ENCODE peak calls at places on chromosome 14, in nine cellular contexts. K, J, I, B, F, V, P, U and O are unnamed samples. For H3K4me1, the result is how much of the 10 kb centered on the place peaks cover.

GRCh38 chr14:91171291-91171690 is 57.4 kb downstream of the DGLUCY start:
- DNase-seq in B (no peak), I (peak), J (no peak), F (peak), U (no peak), V (no peak), P (no peak), K (no peak), O (peak)

GRCh38 chr14:99529899-99530298 is 48.7 kb downstream of the CCNK start:
- DNase-seq in B (no peak), K (no peak), F (no peak), P (no peak), U (no peak), J (peak), V (no peak), I (no peak), O (no peak)

GRCh38 chr14:99393059-99393655 is 87.5 kb downstream of the SETD3 start:
- DNase-seq in I (no peak), B (peak), V (peak), K (no peak), U (no peak), P (peak), F (no peak), J (peak), O (no peak)

GRCh38 chr14:105879867-105880561 is 353.6 kb downstream of the TMEM121 start:
- DNase-seq in J (no peak), F (no peak), B (no peak), K (no peak), V (peak), I (peak), U (peak), P (peak), O (no peak)

GRCh38 chr14:58844544-58844943 is 206.8 kb downstream of the DACT1 start:
- DNase-seq in F (no peak), I (no peak), B (no peak), J (no peak), V (no peak), U (no peak), P (no peak), K (no peak), O (no peak)

GRCh38 chr14:68173227-68173972 is 353.8 kb downstream of the RAD51B start:
- DNase-seq in P (no peak), K (no peak), V (no peak), F (no peak), U (no peak), B (no peak), J (peak), I (no peak), O (no peak)

GRCh38 chr14:50061664-50062437 is 54.5 kb downstream of the VCPKMT start:
- DNase-seq in F (no peak), V (peak), I (no peak), U (no peak), P (peak), K (no peak), J (peak), B (peak), O (no peak)

GRCh38 chr14:103541944-103542544 is 13.0 kb downstream of the TRMT61A start:
- DNase-seq in P (no peak), V (no peak), J (no peak), F (no peak), I (no peak), B (no peak), K (no peak), U (peak), O (peak)

GRCh38 chr14:91229743-91230200 is 14.7 kb downstream of the GPR68 start:
- DNase-seq in K (no peak), J (peak), I (no peak), V (no peak), F (no peak), B (no peak), P (no peak), U (no peak), O (no peak)

GRCh38 chr14:91067186-91067585 is 6.7 kb upstream of the RPS6KA5 start:
- DNase-seq in V (no peak), P (no peak), I (no peak), F (no peak), J (no peak), K (no peak), U (no peak), B (no peak), O (no peak)

GRCh38 chr14:37588956-37589737 is 5.9 kb downstream of the FOXA1 start:
- DNase-seq in F (no peak), U (no peak), B (no peak), K (no peak), J (no peak), V (no peak), I (no peak), P (no peak), O (no peak)
- H3K4me3 ChIP-seq in F (no peak), U (peak), B (peak), K (no peak), J (no peak), V (no peak), I (no peak), P (peak), O (no peak)

GRCh38 chr14:44959538-44959937 is 2.2 kb downstream of the KLHL28 start:
- DNase-seq in P (no peak), F (no peak), U (no peak), I (no peak), B (no peak), K (no peak), J (no peak), V (no peak), O (no peak)

GRCh38 chr14:44960146-44960545 is 1.6 kb downstream of the KLHL28 start:
- DNase-seq in B (no peak), J (peak), F (no peak), P (no peak), K (no peak), U (no peak), I (no peak), V (no peak), O (no peak)

GRCh38 chr14:44961730-44962572 is at the start of the genes KLHL28 and TOGARAM1:
- DNase-seq in J (peak), F (peak), B (peak), U (peak), I (peak), K (peak), V (peak), P (peak), O (peak)

GRCh38 chr14:44961151-44961729 is 507 bp downstream of the KLHL28 start:
- DNase-seq in U (peak), J (peak), K (peak), F (peak), V (peak), I (peak), B (peak), P (peak), O (peak)

GRCh38 chr14:44960646-44961045 is 1.1 kb downstream of the KLHL28 start:
- DNase-seq in K (no peak), V (no peak), I (no peak), U (no peak), J (peak), F (no peak), P (no peak), B (no peak), O (no peak)
- H3K4me1 ChIP-seq in K (under half), V (under half), I (half or more), U (half or more), J (under half), F (half or more), P (under half), B (under half), O (half or more)

DNA sequence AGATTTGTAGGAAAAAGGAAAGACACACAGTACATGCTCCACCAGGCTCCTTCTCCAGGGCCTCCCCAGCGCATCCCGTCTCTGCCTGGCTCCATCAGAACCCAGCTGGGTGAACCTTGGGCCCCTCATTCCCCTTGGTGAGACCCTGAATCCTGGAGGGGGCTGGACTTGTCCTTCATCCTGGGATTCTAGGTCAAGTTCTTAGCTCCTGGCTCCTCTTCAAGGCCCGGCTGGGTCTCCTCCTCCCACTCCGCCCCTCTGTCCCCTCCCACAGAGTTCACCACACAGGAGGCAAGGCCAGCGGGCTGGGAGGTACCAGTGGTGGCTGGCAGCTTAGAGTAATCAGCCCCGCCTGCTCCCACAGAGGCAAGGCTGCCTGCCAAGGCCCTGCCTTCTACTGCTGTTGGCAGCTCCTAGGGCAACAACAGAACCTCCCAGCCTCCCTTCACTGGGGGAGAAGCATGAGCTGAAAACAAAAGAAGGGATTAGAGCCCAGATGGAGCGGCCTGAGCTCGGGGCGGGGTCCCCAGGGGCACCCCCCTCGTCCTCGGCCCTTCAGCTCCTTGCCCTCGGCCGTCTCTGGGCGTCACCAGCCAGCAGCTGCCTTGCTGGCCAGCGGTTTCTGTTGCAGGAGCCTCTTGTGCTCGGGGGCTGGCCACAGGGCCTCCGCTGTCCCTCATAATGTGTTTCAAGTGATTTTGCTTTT is 49.4 kb downstream of the PSMA6 start:
- DNase-seq in J (peak), F (peak), P (peak), B (peak), K (peak), I (peak), V (peak), U (peak), O (peak)
- H3K4me3 ChIP-seq in J (no peak), F (peak), P (peak), B (no peak), K (no peak), I (peak), V (no peak), U (peak), O (peak)

DNA sequence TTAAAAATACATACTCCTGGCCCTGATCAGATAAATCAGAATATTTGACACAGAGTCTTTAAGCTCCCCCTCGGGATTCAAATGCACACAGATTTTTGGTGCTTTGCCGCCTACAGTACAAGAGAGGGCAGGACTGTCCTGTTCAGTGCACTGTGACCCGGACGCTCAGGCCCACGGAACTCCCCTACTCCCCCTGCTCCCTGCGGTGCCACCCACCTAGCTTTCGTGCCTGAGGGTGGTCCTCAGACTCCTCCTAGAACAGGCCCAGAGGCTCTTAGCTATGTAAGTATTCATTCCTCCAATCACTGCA is 13.7 kb upstream of the SERPINA3 start:
- DNase-seq in K (no peak), B (no peak), I (no peak), U (no peak), V (no peak), F (no peak), P (no peak), J (no peak), O (no peak)
- H3K4me1 ChIP-seq in K (under half), B (half or more), I (half or more), U (under half), V (half or more), F (under half), P (under half), J (under half), O (under half)

DNA sequence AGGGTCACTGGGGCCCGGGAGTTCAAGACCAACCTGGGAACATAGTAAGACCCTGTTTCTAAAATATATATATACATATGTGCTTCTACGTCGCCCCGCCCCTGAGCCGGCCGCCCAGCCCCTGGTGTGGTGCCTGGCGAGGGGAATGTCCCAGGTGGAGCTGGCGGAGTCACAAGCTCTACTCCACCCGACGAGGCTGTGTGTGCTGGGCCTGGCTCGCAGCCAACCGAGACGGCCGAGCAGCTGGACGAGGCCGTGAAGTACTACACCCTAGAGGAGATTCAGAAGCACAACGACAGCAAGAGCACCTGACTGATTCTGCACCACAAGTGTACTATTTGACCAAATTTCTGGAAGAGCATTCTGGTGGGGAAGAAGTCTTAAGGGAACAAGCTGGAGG is 22.1 kb upstream of the ITPK1 start:
- DNase-seq in B (peak), U (peak), P (peak), F (no peak), I (peak), K (peak), J (no peak), V (peak), O (peak)
- H3K4me3 ChIP-seq in B (no peak), U (no peak), P (no peak), F (no peak), I (no peak), K (no peak), J (no peak), V (no peak), O (no peak)

GRCh38 chr14:102316746-102317563 is 2.6 kb upstream of the ZNF839 start:
- DNase-seq in F (peak), U (peak), V (peak), I (peak), J (peak), K (peak), P (peak), B (peak), O (peak)
- H3K4me1 ChIP-seq in F (half or more), U (under half), V (under half), I (half or more), J (under half), K (under half), P (under half), B (under half), O (under half)

GRCh38 chr14:77022219-77022852 is 6.2 kb downstream of the IRF2BPL start:
- DNase-seq in I (no peak), U (no peak), J (no peak), K (no peak), V (no peak), B (peak), F (no peak), P (no peak), O (no peak)
- H3K4me3 ChIP-seq in I (no peak), U (no peak), J (no peak), K (no peak), V (no peak), B (no peak), F (no peak), P (no peak), O (peak)